ENCODE peak calls at places on chromosomes 16 and 17, in nine cellular contexts. One of them, this sample, is unnamed.

GRCh38 chr16:4797805-4798252 is 2.7 kb downstream of the SMIM22 start:
- DNase-seq in K562: no peak
- DNase-seq in SK-N-SH: no peak
- DNase-seq in GM12878: no peak
- DNase-seq in GM23338: no peak
- DNase-seq in endothelial cell of umbilical vein: no peak
- DNase-seq in HCT116: no peak
- DNase-seq in breast epithelium: no peak
- DNase-seq in sigmoid colon: no peak
- DNase-seq in this sample: no peak

GRCh38 chr16:77289331-77289809 is 90.2 kb downstream of the SYCE1L start:
- DNase-seq in GM23338: no peak
- DNase-seq in SK-N-SH: peak
- DNase-seq in breast epithelium: no peak
- DNase-seq in sigmoid colon: no peak
- DNase-seq in GM12878: no peak
- DNase-seq in K562: no peak
- DNase-seq in HCT116: no peak
- DNase-seq in endothelial cell of umbilical vein: peak
- DNase-seq in this sample: no peak

GRCh38 chr16:3949287-3949686 is 68.8 kb upstream of the CREBBP start:
- DNase-seq in endothelial cell of umbilical vein: peak
- DNase-seq in HCT116: no peak
- DNase-seq in SK-N-SH: no peak
- DNase-seq in K562: no peak
- DNase-seq in sigmoid colon: peak
- DNase-seq in GM23338: no peak
- DNase-seq in GM12878: no peak
- DNase-seq in breast epithelium: no peak
- DNase-seq in this sample: no peak

GRCh38 chr16:48317614-48318013 is 67.6 kb downstream of the SIAH1 start:
- DNase-seq in K562: no peak
- DNase-seq in HCT116: peak
- DNase-seq in sigmoid colon: no peak
- DNase-seq in GM12878: no peak
- DNase-seq in breast epithelium: no peak
- DNase-seq in SK-N-SH: no peak
- DNase-seq in GM23338: no peak
- DNase-seq in endothelial cell of umbilical vein: peak
- DNase-seq in this sample: no peak

GRCh38 chr16:78684040-78684611 is 584.7 kb downstream of the WWOX start:
- DNase-seq in sigmoid colon: peak
- DNase-seq in HCT116: no peak
- DNase-seq in GM23338: no peak
- DNase-seq in GM12878: no peak
- DNase-seq in endothelial cell of umbilical vein: no peak
- DNase-seq in SK-N-SH: no peak
- DNase-seq in K562: no peak
- DNase-seq in breast epithelium: no peak
- DNase-seq in this sample: peak

GRCh38 chr16:66961065-66961744 is at the start of gene CES3:
- DNase-seq in K562: peak
- DNase-seq in sigmoid colon: no peak
- DNase-seq in SK-N-SH: peak
- DNase-seq in breast epithelium: no peak
- DNase-seq in endothelial cell of umbilical vein: peak
- DNase-seq in GM23338: peak
- DNase-seq in HCT116: peak
- DNase-seq in GM12878: no peak
- DNase-seq in this sample: no peak

GRCh38 chr17:77700165-77700881 is 258.2 kb upstream of the TNRC6C start:
- DNase-seq in SK-N-SH: peak
- DNase-seq in endothelial cell of umbilical vein: no peak
- DNase-seq in K562: no peak
- DNase-seq in sigmoid colon: no peak
- DNase-seq in GM12878: no peak
- DNase-seq in GM23338: no peak
- DNase-seq in HCT116: no peak
- DNase-seq in breast epithelium: no peak
- DNase-seq in this sample: no peak

GRCh38 chr16:70576431-70577255 is 53.0 kb downstream of the SF3B3 start:
- DNase-seq in sigmoid colon: no peak
- DNase-seq in K562: no peak
- DNase-seq in GM12878: peak
- DNase-seq in endothelial cell of umbilical vein: peak
- DNase-seq in HCT116: no peak
- DNase-seq in GM23338: peak
- DNase-seq in breast epithelium: no peak
- DNase-seq in SK-N-SH: no peak
- DNase-seq in this sample: no peak

GRCh38 chr16:65754799-65755691 is 611.4 kb upstream of the CDH5 start:
- DNase-seq in GM23338: no peak
- DNase-seq in breast epithelium: no peak
- DNase-seq in endothelial cell of umbilical vein: no peak
- DNase-seq in K562: no peak
- DNase-seq in HCT116: no peak
- DNase-seq in GM12878: no peak
- DNase-seq in SK-N-SH: peak
- DNase-seq in sigmoid colon: peak
- DNase-seq in this sample: no peak

GRCh38 chr17:9987779-9988585 is 82.9 kb upstream of the RCVRN start:
- DNase-seq in endothelial cell of umbilical vein: no peak
- DNase-seq in GM23338: peak
- DNase-seq in K562: peak
- DNase-seq in breast epithelium: no peak
- DNase-seq in SK-N-SH: peak
- DNase-seq in sigmoid colon: no peak
- DNase-seq in HCT116: no peak
- DNase-seq in GM12878: no peak
- DNase-seq in this sample: no peak
- TF ChIP-seq CTCF in endothelial cell of umbilical vein: no peak
- TF ChIP-seq CTCF in GM23338: peak
- TF ChIP-seq CTCF in K562: peak
- TF ChIP-seq CTCF in breast epithelium: peak
- TF ChIP-seq CTCF in SK-N-SH: peak
- TF ChIP-seq CTCF in sigmoid colon: peak
- TF ChIP-seq CTCF in HCT116: peak
- TF ChIP-seq CTCF in GM12878: peak
- TF ChIP-seq CTCF in this sample: peak

GRCh38 chr17:66461343-66461995 is 159.1 kb downstream of the PRKCA start:
- DNase-seq in GM23338: no peak
- DNase-seq in breast epithelium: no peak
- DNase-seq in HCT116: no peak
- DNase-seq in sigmoid colon: no peak
- DNase-seq in K562: no peak
- DNase-seq in SK-N-SH: no peak
- DNase-seq in GM12878: no peak
- DNase-seq in endothelial cell of umbilical vein: no peak
- DNase-seq in this sample: no peak
- TF ChIP-seq POLR2AphosphoS5 in GM23338: peak
- TF ChIP-seq POLR2AphosphoS5 in breast epithelium: no peak
- TF ChIP-seq POLR2AphosphoS5 in HCT116: no peak
- TF ChIP-seq POLR2AphosphoS5 in sigmoid colon: no peak
- TF ChIP-seq POLR2AphosphoS5 in K562: no peak
- TF ChIP-seq POLR2AphosphoS5 in SK-N-SH: no peak
- TF ChIP-seq POLR2AphosphoS5 in GM12878: no peak
- TF ChIP-seq POLR2AphosphoS5 in endothelial cell of umbilical vein: no peak
- TF ChIP-seq POLR2AphosphoS5 in this sample: no peak

DNA sequence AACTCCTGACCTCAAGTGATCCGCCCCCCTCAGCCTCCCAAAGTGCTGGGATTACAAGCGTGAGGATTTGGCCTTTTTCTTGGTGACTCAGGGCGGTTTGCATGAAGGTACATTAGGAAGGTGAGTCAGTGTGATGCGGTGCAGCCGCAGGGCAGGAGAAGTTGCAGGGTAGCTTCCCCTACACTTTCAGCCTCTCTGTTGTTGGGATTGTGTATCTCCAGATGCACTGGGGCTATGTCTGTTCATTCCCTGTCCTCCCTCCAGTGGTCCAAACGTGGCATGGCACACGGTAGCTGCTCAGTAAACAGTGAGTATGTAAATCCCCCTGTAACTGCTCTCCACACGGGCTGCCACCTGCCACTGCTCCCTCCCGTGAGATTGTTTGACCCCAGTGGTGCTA is 109.1 kb upstream of the CDC42EP4 start:
- DNase-seq in GM23338: peak
- DNase-seq in HCT116: peak
- DNase-seq in breast epithelium: no peak
- DNase-seq in K562: peak
- DNase-seq in SK-N-SH: peak
- DNase-seq in GM12878: no peak
- DNase-seq in sigmoid colon: peak
- DNase-seq in endothelial cell of umbilical vein: no peak
- DNase-seq in this sample: no peak
- TF ChIP-seq CTCF in GM23338: peak
- TF ChIP-seq CTCF in HCT116: peak
- TF ChIP-seq CTCF in breast epithelium: no peak
- TF ChIP-seq CTCF in K562: peak
- TF ChIP-seq CTCF in SK-N-SH: peak
- TF ChIP-seq CTCF in GM12878: no peak
- TF ChIP-seq CTCF in sigmoid colon: no peak
- TF ChIP-seq CTCF in endothelial cell of umbilical vein: no peak
- TF ChIP-seq CTCF in this sample: no peak

DNA sequence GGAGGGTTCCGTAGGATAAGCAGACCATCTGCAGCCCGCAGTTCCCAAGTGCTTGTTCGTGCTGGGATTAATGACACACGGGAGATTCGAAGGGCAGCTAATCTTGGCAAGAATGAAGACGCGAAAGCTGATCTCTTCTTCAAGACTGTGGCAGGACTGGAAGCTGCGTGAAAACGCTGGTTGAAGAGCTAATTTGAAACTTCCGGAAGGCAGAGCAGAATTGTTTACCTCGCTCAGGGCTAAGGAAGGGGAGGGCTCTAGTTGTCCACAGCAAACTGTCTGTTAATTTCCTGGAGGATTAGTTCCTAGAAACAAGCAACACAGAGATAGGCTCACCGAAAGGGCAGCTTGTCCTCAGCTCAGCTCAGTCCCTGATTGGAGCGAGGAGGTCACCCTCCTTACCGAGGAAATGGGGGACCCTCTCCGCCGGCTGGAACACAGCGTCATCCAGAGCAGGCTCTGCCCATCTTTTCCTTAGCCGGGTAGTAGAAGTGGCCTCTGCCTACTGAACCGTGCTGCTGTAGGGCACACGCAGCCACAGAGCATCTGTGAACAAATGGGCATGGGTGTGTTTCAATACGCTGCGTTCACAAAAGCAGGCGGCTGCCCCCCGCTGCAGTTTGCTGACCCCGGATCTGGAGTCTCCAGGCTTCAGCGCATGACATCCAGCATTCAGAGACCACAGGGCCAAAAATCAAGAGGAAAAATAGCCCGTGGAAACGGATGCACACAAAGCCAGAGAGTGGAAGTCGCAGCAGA is 16.7 kb upstream of the BAIAP2 start:
- DNase-seq in K562: peak
- DNase-seq in GM23338: no peak
- DNase-seq in endothelial cell of umbilical vein: peak
- DNase-seq in SK-N-SH: no peak
- DNase-seq in breast epithelium: no peak
- DNase-seq in HCT116: no peak
- DNase-seq in sigmoid colon: peak
- DNase-seq in GM12878: peak
- DNase-seq in this sample: no peak
- TF ChIP-seq POLR2AphosphoS5 in K562: peak
- TF ChIP-seq POLR2AphosphoS5 in GM23338: no peak
- TF ChIP-seq POLR2AphosphoS5 in endothelial cell of umbilical vein: peak
- TF ChIP-seq POLR2AphosphoS5 in SK-N-SH: no peak
- TF ChIP-seq POLR2AphosphoS5 in breast epithelium: no peak
- TF ChIP-seq POLR2AphosphoS5 in HCT116: no peak
- TF ChIP-seq POLR2AphosphoS5 in sigmoid colon: peak
- TF ChIP-seq POLR2AphosphoS5 in GM12878: peak
- TF ChIP-seq POLR2AphosphoS5 in this sample: peak

GRCh38 chr16:14669776-14670175 is 24.3 kb downstream of the PLA2G10 start:
- DNase-seq in GM12878: no peak
- DNase-seq in K562: no peak
- DNase-seq in SK-N-SH: no peak
- DNase-seq in sigmoid colon: no peak
- DNase-seq in breast epithelium: no peak
- DNase-seq in GM23338: peak
- DNase-seq in HCT116: no peak
- DNase-seq in endothelial cell of umbilical vein: no peak
- DNase-seq in this sample: no peak
- TF ChIP-seq CTCF in GM12878: no peak
- TF ChIP-seq CTCF in K562: no peak
- TF ChIP-seq CTCF in SK-N-SH: no peak
- TF ChIP-seq CTCF in sigmoid colon: no peak
- TF ChIP-seq CTCF in breast epithelium: no peak
- TF ChIP-seq CTCF in GM23338: peak
- TF ChIP-seq CTCF in HCT116: no peak
- TF ChIP-seq CTCF in endothelial cell of umbilical vein: no peak
- TF ChIP-seq CTCF in this sample: no peak

GRCh38 chr17:55513885-55514590 is 2.8 kb upstream of the SMIM36 start:
- DNase-seq in sigmoid colon: peak
- DNase-seq in HCT116: peak
- DNase-seq in endothelial cell of umbilical vein: peak
- DNase-seq in SK-N-SH: peak
- DNase-seq in GM23338: peak
- DNase-seq in breast epithelium: peak
- DNase-seq in GM12878: peak
- DNase-seq in K562: peak
- DNase-seq in this sample: peak
- TF ChIP-seq POLR2AphosphoS5 in sigmoid colon: no peak
- TF ChIP-seq POLR2AphosphoS5 in HCT116: no peak
- TF ChIP-seq POLR2AphosphoS5 in endothelial cell of umbilical vein: no peak
- TF ChIP-seq POLR2AphosphoS5 in SK-N-SH: no peak
- TF ChIP-seq POLR2AphosphoS5 in GM23338: no peak
- TF ChIP-seq POLR2AphosphoS5 in breast epithelium: no peak
- TF ChIP-seq POLR2AphosphoS5 in GM12878: no peak
- TF ChIP-seq POLR2AphosphoS5 in K562: no peak
- TF ChIP-seq POLR2AphosphoS5 in this sample: no peak

GRCh38 chr17:8186446-8186786 is 3.6 kb downstream of the BORCS6 start:
- DNase-seq in SK-N-SH: no peak
- DNase-seq in GM12878: no peak
- DNase-seq in sigmoid colon: no peak
- DNase-seq in K562: no peak
- DNase-seq in HCT116: no peak
- DNase-seq in GM23338: no peak
- DNase-seq in endothelial cell of umbilical vein: no peak
- DNase-seq in breast epithelium: no peak
- DNase-seq in this sample: no peak
- TF ChIP-seq CTCF in SK-N-SH: peak
- TF ChIP-seq CTCF in GM12878: no peak
- TF ChIP-seq CTCF in sigmoid colon: peak
- TF ChIP-seq CTCF in K562: no peak
- TF ChIP-seq CTCF in HCT116: no peak
- TF ChIP-seq CTCF in GM23338: peak
- TF ChIP-seq CTCF in endothelial cell of umbilical vein: no peak
- TF ChIP-seq CTCF in breast epithelium: no peak
- TF ChIP-seq CTCF in this sample: no peak

This sample was measured in esophagus muscularis mucosa.